ENCODE peak calls at places on chromosomes 11 and 22, in five cellular contexts. One of them, this sample, is unnamed.

GRCh38 chr11:111441443-111441842 is 62.4 kb upstream of the POU2AF1 start:
- DNase-seq in COR-L47: no peak
- DNase-seq in kidney glomerular epithelial cell: peak; percentile 74
- DNase-seq in stimulated activated CD4-positive, alpha-beta T cell treated with anti-CD3 and anti-CD28 coated beads, Interleukin-15, amount 100 ng/mL, for 1 hour: no peak
- DNase-seq in LoVo: peak; percentile 2
- DNase-seq in this sample: no peak

GRCh38 chr11:44866301-44866700 is 84.4 kb downstream of the TP53I11 start:
- DNase-seq in COR-L47: no peak
- DNase-seq in kidney glomerular epithelial cell: no peak
- DNase-seq in stimulated activated CD4-positive, alpha-beta T cell treated with anti-CD3 and anti-CD28 coated beads, Interleukin-15, amount 100 ng/mL, for 1 hour: no peak
- DNase-seq in LoVo: no peak
- DNase-seq in this sample: no peak

GRCh38 chr11:12806113-12806512 is 131.9 kb downstream of the TEAD1 start:
- DNase-seq in COR-L47: no peak
- DNase-seq in kidney glomerular epithelial cell: no peak
- DNase-seq in stimulated activated CD4-positive, alpha-beta T cell treated with anti-CD3 and anti-CD28 coated beads, Interleukin-15, amount 100 ng/mL, for 1 hour: no peak
- DNase-seq in LoVo: no peak
- DNase-seq in this sample: no peak

GRCh38 chr22:29204617-29205183 is 996 bp upstream of the EMID1 start:
- DNase-seq in COR-L47: no peak
- DNase-seq in kidney glomerular epithelial cell: no peak
- DNase-seq in stimulated activated CD4-positive, alpha-beta T cell treated with anti-CD3 and anti-CD28 coated beads, Interleukin-15, amount 100 ng/mL, for 1 hour: no peak
- DNase-seq in LoVo: no peak
- DNase-seq in this sample: no peak

GRCh38 chr11:120883404-120884135 is 140.3 kb upstream of the TBCEL start:
- DNase-seq in COR-L47: no peak
- DNase-seq in kidney glomerular epithelial cell: no peak
- DNase-seq in stimulated activated CD4-positive, alpha-beta T cell treated with anti-CD3 and anti-CD28 coated beads, Interleukin-15, amount 100 ng/mL, for 1 hour: no peak
- DNase-seq in LoVo: no peak
- DNase-seq in this sample: no peak

GRCh38 chr22:35192121-35192918 is 65.0 kb upstream of the HMGXB4 start:
- DNase-seq in COR-L47: no peak
- DNase-seq in kidney glomerular epithelial cell: no peak
- DNase-seq in stimulated activated CD4-positive, alpha-beta T cell treated with anti-CD3 and anti-CD28 coated beads, Interleukin-15, amount 100 ng/mL, for 1 hour: no peak
- DNase-seq in LoVo: no peak
- DNase-seq in this sample: no peak

GRCh38 chr22:20442485-20443284 is 5.1 kb upstream of the SCARF2 start:
- DNase-seq in COR-L47: no peak
- DNase-seq in kidney glomerular epithelial cell: no peak
- DNase-seq in stimulated activated CD4-positive, alpha-beta T cell treated with anti-CD3 and anti-CD28 coated beads, Interleukin-15, amount 100 ng/mL, for 1 hour: no peak
- DNase-seq in LoVo: no peak
- DNase-seq in this sample: no peak

GRCh38 chr22:45877651-45878050 is 99.3 kb downstream of the WNT7B start:
- DNase-seq in COR-L47: no peak
- DNase-seq in kidney glomerular epithelial cell: no peak
- DNase-seq in stimulated activated CD4-positive, alpha-beta T cell treated with anti-CD3 and anti-CD28 coated beads, Interleukin-15, amount 100 ng/mL, for 1 hour: no peak
- DNase-seq in LoVo: no peak
- DNase-seq in this sample: no peak

GRCh38 chr22:42720263-42721044 is at the start of gene A4GALT:
- DNase-seq in COR-L47: no peak
- DNase-seq in kidney glomerular epithelial cell: no peak
- DNase-seq in stimulated activated CD4-positive, alpha-beta T cell treated with anti-CD3 and anti-CD28 coated beads, Interleukin-15, amount 100 ng/mL, for 1 hour: no peak
- DNase-seq in LoVo: peak; percentile 37
- DNase-seq in this sample: no peak

GRCh38 chr11:4886186-4886585 is 4.5 kb downstream of the OR51T1 start:
- DNase-seq in COR-L47: no peak
- DNase-seq in kidney glomerular epithelial cell: no peak
- DNase-seq in stimulated activated CD4-positive, alpha-beta T cell treated with anti-CD3 and anti-CD28 coated beads, Interleukin-15, amount 100 ng/mL, for 1 hour: no peak
- DNase-seq in LoVo: no peak
- DNase-seq in this sample: no peak

GRCh38 chr11:47565340-47566165 is at the start of gene PTPMT1:
- DNase-seq in COR-L47: peak; percentile 62
- DNase-seq in kidney glomerular epithelial cell: peak; percentile 16
- DNase-seq in stimulated activated CD4-positive, alpha-beta T cell treated with anti-CD3 and anti-CD28 coated beads, Interleukin-15, amount 100 ng/mL, for 1 hour: peak; percentile 29
- DNase-seq in LoVo: peak; percentile 73
- DNase-seq in this sample: no peak

GRCh38 chr11:46272816-46273427 is 4.5 kb upstream of the CREB3L1 start:
- DNase-seq in COR-L47: no peak
- DNase-seq in kidney glomerular epithelial cell: no peak
- DNase-seq in stimulated activated CD4-positive, alpha-beta T cell treated with anti-CD3 and anti-CD28 coated beads, Interleukin-15, amount 100 ng/mL, for 1 hour: no peak
- DNase-seq in LoVo: peak; percentile 69
- DNase-seq in this sample: no peak

GRCh38 chr11:9057032-9057431 is 34.4 kb downstream of the SCUBE2 start:
- DNase-seq in COR-L47: peak; percentile 61
- DNase-seq in kidney glomerular epithelial cell: no peak
- DNase-seq in stimulated activated CD4-positive, alpha-beta T cell treated with anti-CD3 and anti-CD28 coated beads, Interleukin-15, amount 100 ng/mL, for 1 hour: no peak
- DNase-seq in LoVo: no peak
- DNase-seq in this sample: no peak

GRCh38 chr22:23113067-23113846 is 28.5 kb downstream of the RSPH14 start:
- DNase-seq in COR-L47: peak; percentile 84
- DNase-seq in kidney glomerular epithelial cell: no peak
- DNase-seq in stimulated activated CD4-positive, alpha-beta T cell treated with anti-CD3 and anti-CD28 coated beads, Interleukin-15, amount 100 ng/mL, for 1 hour: no peak
- DNase-seq in LoVo: no peak
- DNase-seq in this sample: no peak